ENCODE peak calls at places on chromosomes 3 and 15, in eight cellular contexts. D, R, H, P, G, J, U and B are unnamed samples.

GRCh38 chr3:65793495-65794200 is 245.1 kb downstream of the MAGI1 start:
- DNase-seq in J (no peak), R (no peak), G (no peak), P (no peak), H (no peak), D (no peak), U (no peak), B (no peak)

GRCh38 chr15:25724899-25725298 is 138.2 kb downstream of the ATP10A start:
- DNase-seq in P (no peak), J (no peak), R (no peak), H (no peak), G (peak), D (no peak), U (no peak), B (no peak)

GRCh38 chr3:129596194-129597086 is 10.0 kb downstream of the PLXND1 start:
- DNase-seq in G (peak), J (peak), D (no peak), P (peak), U (peak), R (peak), H (peak), B (peak)

GRCh38 chr15:91268510-91268909 is 168.5 kb downstream of the SV2B start:
- DNase-seq in P (peak), J (no peak), D (peak), G (no peak), U (no peak), R (no peak), H (no peak), B (no peak)

GRCh38 chr15:57158589-57158988 is 217.7 kb upstream of the CGNL1 start:
- DNase-seq in J (peak), U (peak), G (no peak), P (no peak), R (no peak), D (no peak), H (no peak), B (no peak)

GRCh38 chr3:45188714-45189659 is 37.1 kb downstream of the TMEM158 start:
- DNase-seq in P (no peak), H (peak), U (no peak), R (no peak), D (no peak), G (no peak), J (no peak), B (no peak)

GRCh38 chr15:57410373-57410772 is 34.1 kb downstream of the CGNL1 start:
- DNase-seq in D (no peak), U (no peak), R (no peak), P (no peak), G (no peak), H (no peak), J (no peak), B (no peak)

GRCh38 chr15:68313501-68314390 is 36.2 kb downstream of the FEM1B start:
- DNase-seq in H (no peak), P (no peak), J (no peak), U (peak), G (peak), D (no peak), R (no peak), B (no peak)

GRCh38 chr15:69474846-69475455 is 22.3 kb downstream of the RPLP1 start:
- DNase-seq in H (no peak), U (no peak), J (no peak), G (peak), P (no peak), R (no peak), D (no peak), B (no peak)

GRCh38 chr3:55724407-55724784 is 237.3 kb upstream of the WNT5A start:
- DNase-seq in G (no peak), R (no peak), D (no peak), P (no peak), J (no peak), H (no peak), U (no peak), B (no peak)

GRCh38 chr3:169339386-169339785 is 324.1 kb downstream of the MECOM start:
- DNase-seq in J (no peak), R (no peak), G (no peak), P (no peak), U (no peak), H (no peak), D (no peak), B (no peak)

GRCh38 chr3:148710665-148711064 is 13.0 kb downstream of the AGTR1 start:
- DNase-seq in H (no peak), U (no peak), G (no peak), D (no peak), J (no peak), P (no peak), R (no peak), B (no peak)

GRCh38 chr3:68334547-68334946 is 597.8 kb downstream of the TAFA4 start:
- DNase-seq in D (no peak), J (no peak), H (no peak), U (no peak), G (no peak), R (no peak), P (no peak), B (no peak)

GRCh38 chr15:62779041-62779810 is 263.3 kb upstream of the TPM1 start:
- DNase-seq in J (peak), H (peak), U (peak), P (no peak), R (no peak), D (no peak), G (no peak), B (no peak)

GRCh38 chr15:69784808-69785550 is 312.7 kb downstream of the TLE3 start:
- DNase-seq in R (no peak), H (peak), U (no peak), D (no peak), P (no peak), J (no peak), G (no peak), B (no peak)

GRCh38 chr3:73399106-73399505 is 225.6 kb downstream of the PDZRN3 start:
- DNase-seq in D (no peak), G (no peak), P (no peak), H (peak), U (no peak), J (no peak), R (no peak), B (no peak)

GRCh38 chr15:99438222-99438592 is 127.6 kb upstream of the MEF2A start:
- DNase-seq in P (no peak), R (no peak), G (peak), D (no peak), J (no peak), U (no peak), H (no peak), B (no peak)

GRCh38 chr3:53254190-53254809 is 1.5 kb downstream of the TKT start:
- DNase-seq in G (no peak), J (no peak), R (no peak), D (no peak), P (no peak), U (no peak), H (peak), B (no peak)

GRCh38 chr3:53821631-53822068 is 24.6 kb downstream of the CHDH start:
- DNase-seq in H (peak), P (no peak), D (no peak), R (no peak), J (no peak), G (peak), U (peak), B (peak)

GRCh38 chr3:168511428-168512014 is 415.8 kb upstream of the GOLIM4 start:
- DNase-seq in G (no peak), P (no peak), J (no peak), H (peak), R (no peak), D (no peak), U (no peak), B (no peak)

GRCh38 chr3:113600418-113601185 is 68.2 kb downstream of the SIDT1 start:
- DNase-seq in J (no peak), P (no peak), U (no peak), G (no peak), R (no peak), D (no peak), H (no peak), B (no peak)

GRCh38 chr3:5188419-5189405 is 1.2 kb downstream of the EDEM1 start:
- DNase-seq in R (no peak), P (peak), J (peak), G (no peak), U (no peak), H (peak), D (no peak), B (peak)

GRCh38 chr3:102733811-102734574 is 299.2 kb downstream of the ZPLD1 start:
- DNase-seq in H (peak), U (no peak), J (no peak), G (no peak), R (no peak), P (no peak), D (no peak), B (no peak)

GRCh38 chr15:67108122-67108871 is 42.9 kb downstream of the SMAD3 start:
- DNase-seq in P (no peak), H (no peak), U (no peak), D (no peak), J (no peak), R (no peak), G (no peak), B (no peak)

DNA sequence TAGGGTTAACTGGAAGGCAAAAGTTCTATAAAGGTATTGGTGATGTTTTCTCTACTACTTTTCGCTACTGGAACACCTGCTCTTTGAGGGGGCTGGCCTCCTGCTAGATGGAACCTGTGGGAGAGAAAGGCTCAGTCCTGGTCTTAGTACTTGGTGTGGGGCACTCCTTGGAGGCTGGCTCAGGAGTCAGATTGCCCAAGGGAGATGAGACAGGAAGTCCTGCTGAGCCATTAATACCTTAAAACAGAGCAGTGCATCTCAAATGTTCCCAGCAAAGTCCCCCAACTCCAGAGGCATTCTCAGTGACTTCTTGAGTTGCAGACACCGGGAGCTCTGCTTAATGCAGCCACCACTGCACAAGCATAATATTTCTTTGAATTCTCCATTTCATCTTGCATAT is 3.1 kb upstream of the ADAMTSL3 start:
- DNase-seq in G (no peak), D (no peak), J (no peak), R (no peak), U (no peak), H (no peak), P (no peak), B (no peak)
- H3K4me3 ChIP-seq in G (no peak), D (no peak), J (no peak), R (no peak), U (no peak), H (no peak), P (no peak), B (no peak)

GRCh38 chr3:69352305-69353087 is 33.4 kb downstream of the FRMD4B start:
- DNase-seq in P (no peak), U (no peak), D (no peak), J (no peak), H (no peak), G (no peak), R (no peak), B (no peak)

GRCh38 chr3:69354948-69355347 is 30.9 kb downstream of the FRMD4B start:
- DNase-seq in J (no peak), U (no peak), P (no peak), D (no peak), G (no peak), H (no peak), R (no peak), B (no peak)

GRCh38 chr3:69357196-69357595 is 28.7 kb downstream of the FRMD4B start:
- DNase-seq in H (peak), P (no peak), R (no peak), J (no peak), U (no peak), G (no peak), D (no peak), B (no peak)

GRCh38 chr3:69353492-69353891 is 32.4 kb downstream of the FRMD4B start:
- DNase-seq in R (no peak), G (no peak), J (peak), H (no peak), D (no peak), P (no peak), U (no peak), B (no peak)

DNA sequence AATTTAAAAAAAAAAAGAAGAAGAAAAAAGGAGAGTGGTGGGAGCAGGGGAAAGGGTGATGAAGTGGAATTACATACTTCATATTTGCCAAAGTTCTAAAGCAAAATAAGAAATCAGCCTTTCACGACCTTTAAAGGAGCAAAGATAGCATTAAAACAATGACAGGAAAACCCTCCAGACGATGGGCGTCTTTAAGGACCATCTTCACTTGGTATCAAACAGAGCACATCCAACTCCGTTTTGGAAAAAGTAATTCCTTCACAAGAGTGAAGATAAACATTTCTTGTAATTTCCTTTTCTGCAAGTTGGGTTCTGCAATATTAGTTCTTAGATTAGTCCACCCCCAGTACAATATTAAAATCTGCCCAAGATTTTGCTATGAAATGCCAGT is 32.8 kb downstream of the FRMD4B start:
- DNase-seq in R (no peak), J (no peak), P (no peak), D (no peak), U (no peak), G (no peak), H (no peak), B (no peak)
- H3K4me3 ChIP-seq in R (peak), J (peak), P (no peak), D (no peak), U (peak), G (peak), H (no peak), B (no peak)

DNA sequence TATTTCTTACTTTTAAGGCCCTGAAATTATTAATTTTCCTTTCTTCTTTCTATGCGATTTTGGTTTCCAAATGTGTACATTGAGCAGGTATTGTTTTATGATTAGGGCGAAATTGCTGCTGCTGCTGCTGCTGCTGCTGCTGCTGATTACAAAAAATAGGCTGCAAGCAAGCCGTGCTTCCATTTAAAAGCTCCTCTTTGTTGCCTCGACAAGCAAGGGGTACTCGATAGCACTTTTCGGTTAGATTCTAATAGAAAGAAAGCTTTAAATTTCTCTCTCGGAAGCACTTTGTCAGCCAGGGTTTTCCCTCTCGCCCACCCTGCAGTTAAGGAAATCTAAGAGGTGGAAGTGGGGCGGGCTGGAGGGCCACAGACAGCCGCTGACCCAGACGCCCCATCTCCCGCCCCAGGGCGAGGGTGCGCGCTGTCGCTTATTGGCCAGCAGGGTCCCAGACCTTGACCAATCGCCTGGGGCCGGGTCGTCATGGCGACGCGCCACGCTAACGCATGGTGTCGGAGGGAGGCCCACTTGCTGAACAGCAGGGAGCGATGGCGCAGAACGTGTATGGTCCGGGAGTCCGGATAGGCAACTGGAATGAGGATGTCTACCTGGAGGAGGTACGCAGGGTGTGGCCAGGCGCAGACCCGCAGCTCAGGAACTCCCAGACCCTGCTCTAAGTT is at the start of gene CFAP161:
- DNase-seq in R (peak), D (peak), P (peak), U (peak), G (no peak), J (peak), H (peak), B (no peak)
- H3K4me3 ChIP-seq in R (peak), D (peak), P (peak), U (peak), G (peak), J (no peak), H (peak), B (no peak)

DNA sequence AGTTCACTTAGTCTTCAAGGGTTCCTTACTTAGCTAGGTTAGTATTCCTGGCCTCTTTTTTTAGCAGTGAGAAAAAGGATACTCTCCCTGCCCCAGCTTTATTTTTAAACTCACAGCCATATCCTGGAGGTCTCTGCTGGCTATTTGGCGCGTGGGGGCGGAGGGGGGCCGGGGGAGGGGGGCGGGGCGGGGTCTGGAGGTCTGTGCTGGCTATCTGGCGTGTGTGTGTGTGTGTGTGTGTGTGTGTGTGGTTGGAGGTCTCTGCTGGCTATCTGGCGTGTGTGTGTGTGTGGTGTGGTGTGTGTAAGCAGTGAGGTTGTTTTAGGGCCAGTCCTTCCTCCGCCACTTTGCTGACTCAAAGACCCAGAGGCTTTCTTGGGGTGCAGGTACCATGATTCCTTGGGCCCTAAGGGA is 579 bp upstream of the PLAAT1 start:
- DNase-seq in P (peak), U (no peak), J (peak), G (no peak), H (no peak), R (no peak), D (no peak), B (no peak)
- H3K4me3 ChIP-seq in P (peak), U (peak), J (peak), G (peak), H (peak), R (peak), D (no peak), B (no peak)

DNA sequence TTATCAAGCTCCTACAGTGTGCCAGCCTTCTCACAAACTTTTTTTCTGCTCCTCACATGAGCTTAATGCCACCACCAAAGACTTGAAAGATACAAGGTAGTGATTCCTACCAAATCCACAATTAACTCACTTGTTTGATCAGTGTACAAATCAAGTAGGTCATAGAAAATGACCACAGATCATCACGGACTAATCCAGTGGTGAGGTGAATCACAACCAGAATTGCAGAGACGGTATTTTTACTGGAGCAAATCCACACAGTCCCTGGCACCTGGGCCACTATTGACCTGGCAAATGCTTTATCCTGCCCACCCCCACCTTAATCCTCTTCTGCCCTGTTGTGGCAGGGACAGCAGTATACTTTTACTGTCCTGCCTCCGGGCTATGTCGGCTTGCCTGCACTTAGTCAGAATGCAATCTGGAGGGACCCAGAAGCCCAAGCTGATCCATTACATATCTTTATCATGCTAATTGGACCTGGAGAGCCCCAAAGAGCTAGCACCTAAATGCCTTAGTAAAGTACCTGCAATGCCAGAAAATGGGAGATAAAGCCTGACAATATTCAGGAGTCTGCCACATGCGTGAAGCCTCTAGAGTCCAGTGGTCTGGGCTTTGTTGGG is 83.9 kb upstream of the CDV3 start:
- DNase-seq in P (no peak), H (no peak), U (no peak), J (no peak), D (no peak), R (no peak), G (no peak), B (no peak)
- H3K4me3 ChIP-seq in P (no peak), H (no peak), U (no peak), J (no peak), D (no peak), R (no peak), G (no peak), B (no peak)

GRCh38 chr15:47715856-47716445 is 1.4 kb upstream of the SEMA6D start:
- DNase-seq in J (peak), P (peak), R (no peak), U (peak), H (peak), G (no peak), D (no peak), B (no peak)

GRCh38 chr15:47717036-47717611 is at the start of gene SEMA6D:
- DNase-seq in P (peak), R (no peak), G (peak), J (peak), D (no peak), U (peak), H (peak), B (no peak)

GRCh38 chr15:47720555-47720954 is 3.2 kb downstream of the SEMA6D start:
- DNase-seq in D (no peak), H (peak), J (no peak), U (no peak), R (no peak), P (peak), G (no peak), B (no peak)

GRCh38 chr15:47718474-47719440 is 1.5 kb downstream of the SEMA6D start:
- DNase-seq in J (peak), R (no peak), H (peak), G (no peak), P (peak), D (no peak), U (peak), B (no peak)

DNA sequence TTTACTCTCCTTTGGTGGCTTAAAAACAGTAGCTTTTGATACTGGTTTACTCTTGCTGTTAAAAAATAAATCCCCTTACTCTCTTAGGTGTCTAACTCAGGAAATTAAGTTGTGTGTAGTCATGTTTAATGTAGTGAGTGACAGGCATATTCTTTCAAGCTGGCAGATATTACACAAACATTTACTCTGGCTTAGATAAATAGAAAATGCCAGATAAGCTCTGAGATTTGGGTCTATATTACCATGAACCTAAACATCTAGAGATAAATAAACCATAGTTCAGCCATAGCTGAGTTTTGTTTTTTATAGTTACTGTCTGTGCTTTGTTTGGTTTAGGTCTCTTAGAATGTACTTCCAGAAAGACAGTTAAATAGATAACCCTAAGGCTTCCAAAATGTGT is 2.4 kb downstream of the SEMA6D start:
- DNase-seq in U (no peak), D (no peak), R (no peak), J (no peak), P (no peak), G (no peak), H (peak), B (no peak)
- H3K4me3 ChIP-seq in U (peak), D (no peak), R (peak), J (no peak), P (peak), G (peak), H (peak), B (no peak)